ENCODE peak calls at places on chromosomes 6 and 20, in five cellular contexts. One of them, this sample, is unnamed. For H3K9me3, the result is how much of the 10 kb centered on the place peaks cover.

GRCh38 chr6:72553531-72554202 is 68.2 kb upstream of the KCNQ5 start:
- DNase-seq in mesenchymal stem cell: peak
- DNase-seq in neuronal stem cell: no peak
- DNase-seq in IMR-90: peak
- DNase-seq in H1: no peak
- DNase-seq in this sample: no peak

GRCh38 chr20:31943052-31943471 is 8.8 kb downstream of the PDRG1 start:
- DNase-seq in mesenchymal stem cell: no peak
- DNase-seq in neuronal stem cell: no peak
- DNase-seq in IMR-90: no peak
- DNase-seq in H1: no peak
- DNase-seq in this sample: no peak

GRCh38 chr6:115643762-115644161 is 416.9 kb downstream of the FRK start:
- DNase-seq in mesenchymal stem cell: peak
- DNase-seq in neuronal stem cell: no peak
- DNase-seq in IMR-90: peak
- DNase-seq in H1: no peak
- DNase-seq in this sample: no peak

GRCh38 chr20:19691125-19691524 is 66.9 kb upstream of the RIN2 start:
- DNase-seq in mesenchymal stem cell: no peak
- DNase-seq in neuronal stem cell: no peak
- DNase-seq in IMR-90: no peak
- DNase-seq in H1: no peak
- DNase-seq in this sample: no peak

GRCh38 chr20:1357921-1358671 is 29.2 kb upstream of the SDCBP2 start:
- DNase-seq in mesenchymal stem cell: no peak
- DNase-seq in neuronal stem cell: no peak
- DNase-seq in IMR-90: peak
- DNase-seq in H1: no peak
- DNase-seq in this sample: no peak

GRCh38 chr6:19803331-19804330 is 33.5 kb upstream of the ID4 start:
- DNase-seq in mesenchymal stem cell: peak
- DNase-seq in neuronal stem cell: no peak
- DNase-seq in IMR-90: peak
- DNase-seq in H1: no peak
- DNase-seq in this sample: no peak

GRCh38 chr20:13910492-13910891 is 79.9 kb downstream of the SEL1L2 start:
- DNase-seq in mesenchymal stem cell: no peak
- DNase-seq in neuronal stem cell: no peak
- DNase-seq in IMR-90: no peak
- DNase-seq in H1: no peak
- DNase-seq in this sample: no peak

GRCh38 chr20:6994452-6994851 is 227.0 kb downstream of the BMP2 start:
- DNase-seq in mesenchymal stem cell: peak
- DNase-seq in neuronal stem cell: no peak
- DNase-seq in IMR-90: no peak
- DNase-seq in H1: no peak
- DNase-seq in this sample: no peak

GRCh38 chr6:45477785-45478184 is 100.1 kb upstream of the SUPT3H start:
- DNase-seq in mesenchymal stem cell: no peak
- DNase-seq in neuronal stem cell: no peak
- DNase-seq in IMR-90: no peak
- DNase-seq in H1: no peak
- DNase-seq in this sample: no peak

GRCh38 chr6:148306287-148306686 is 36.4 kb upstream of the SASH1 start:
- DNase-seq in mesenchymal stem cell: no peak
- DNase-seq in neuronal stem cell: no peak
- DNase-seq in IMR-90: no peak
- DNase-seq in H1: no peak
- DNase-seq in this sample: no peak

GRCh38 chr6:35396991-35397390 is 54.6 kb downstream of the PPARD start:
- DNase-seq in mesenchymal stem cell: no peak
- DNase-seq in neuronal stem cell: no peak
- DNase-seq in IMR-90: peak
- DNase-seq in H1: no peak
- DNase-seq in this sample: no peak

GRCh38 chr20:37486186-37486999 is 34.7 kb upstream of the NNAT start:
- DNase-seq in mesenchymal stem cell: no peak
- DNase-seq in neuronal stem cell: no peak
- DNase-seq in IMR-90: no peak
- DNase-seq in H1: no peak
- DNase-seq in this sample: peak

GRCh38 chr6:26104457-26105108 is 17.4 kb downstream of the HFE start:
- DNase-seq in mesenchymal stem cell: no peak
- DNase-seq in neuronal stem cell: no peak
- DNase-seq in IMR-90: no peak
- DNase-seq in H1: no peak
- DNase-seq in this sample: peak

GRCh38 chr6:26215200-26216014 is 128.2 kb downstream of the HFE start:
- DNase-seq in mesenchymal stem cell: peak
- DNase-seq in neuronal stem cell: no peak
- DNase-seq in IMR-90: peak
- DNase-seq in H1: no peak
- DNase-seq in this sample: no peak

GRCh38 chr6:140602431-140602836 is 1228.0 kb upstream of the CITED2 start:
- DNase-seq in mesenchymal stem cell: no peak
- DNase-seq in neuronal stem cell: no peak
- DNase-seq in IMR-90: no peak
- DNase-seq in H1: no peak
- DNase-seq in this sample: no peak

GRCh38 chr6:112156694-112157093 is 69.3 kb downstream of the FAM229B start:
- DNase-seq in mesenchymal stem cell: no peak
- DNase-seq in neuronal stem cell: no peak
- DNase-seq in IMR-90: peak
- DNase-seq in H1: no peak
- DNase-seq in this sample: no peak

GRCh38 chr20:4999788-5000187 is 1.5 kb downstream of the SLC23A2 start:
- DNase-seq in mesenchymal stem cell: no peak
- DNase-seq in neuronal stem cell: no peak
- DNase-seq in IMR-90: no peak
- DNase-seq in H1: no peak
- DNase-seq in this sample: no peak

GRCh38 chr6:132341646-132342045 is 59.6 kb downstream of the MOXD1 start:
- DNase-seq in mesenchymal stem cell: no peak
- DNase-seq in neuronal stem cell: no peak
- DNase-seq in IMR-90: no peak
- DNase-seq in H1: no peak
- DNase-seq in this sample: no peak

GRCh38 chr6:4354181-4354580 is 218.8 kb upstream of the ECI2 start:
- DNase-seq in mesenchymal stem cell: no peak
- DNase-seq in neuronal stem cell: no peak
- DNase-seq in IMR-90: no peak
- DNase-seq in H1: no peak
- DNase-seq in this sample: no peak

GRCh38 chr6:47376930-47377329 is 67.2 kb upstream of the TNFRSF21 start:
- DNase-seq in mesenchymal stem cell: no peak
- DNase-seq in neuronal stem cell: no peak
- DNase-seq in IMR-90: no peak
- DNase-seq in H1: no peak
- DNase-seq in this sample: no peak

GRCh38 chr6:52362443-52363221 is 681 bp downstream of the PAQR8 start:
- DNase-seq in mesenchymal stem cell: peak
- DNase-seq in neuronal stem cell: peak
- DNase-seq in IMR-90: no peak
- DNase-seq in H1: no peak
- DNase-seq in this sample: peak

GRCh38 chr20:19397676-19398075 is 185.2 kb downstream of the SLC24A3 start:
- DNase-seq in mesenchymal stem cell: no peak
- DNase-seq in neuronal stem cell: no peak
- DNase-seq in IMR-90: no peak
- DNase-seq in H1: no peak
- DNase-seq in this sample: no peak

GRCh38 chr20:21714297-21715192 is 9.1 kb downstream of the PAX1 start:
- DNase-seq in mesenchymal stem cell: no peak
- DNase-seq in neuronal stem cell: no peak
- DNase-seq in IMR-90: no peak
- DNase-seq in H1: no peak
- DNase-seq in this sample: peak

GRCh38 chr6:40809627-40810026 is 222.5 kb upstream of the LRFN2 start:
- DNase-seq in mesenchymal stem cell: no peak
- DNase-seq in neuronal stem cell: no peak
- DNase-seq in IMR-90: no peak
- DNase-seq in H1: no peak
- DNase-seq in this sample: no peak

GRCh38 chr20:39445095-39445494 is 483.0 kb downstream of the DHX35 start:
- DNase-seq in mesenchymal stem cell: no peak
- DNase-seq in neuronal stem cell: no peak
- DNase-seq in IMR-90: no peak
- DNase-seq in H1: no peak
- DNase-seq in this sample: no peak

GRCh38 chr6:124854338-124854922 is 107.8 kb upstream of the RNF217 start:
- DNase-seq in mesenchymal stem cell: no peak
- DNase-seq in neuronal stem cell: no peak
- DNase-seq in IMR-90: no peak
- DNase-seq in H1: no peak
- DNase-seq in this sample: no peak

GRCh38 chr20:62060631-62061541 is 4.8 kb downstream of the TAF4 start:
- DNase-seq in mesenchymal stem cell: no peak
- DNase-seq in neuronal stem cell: no peak
- DNase-seq in IMR-90: no peak
- DNase-seq in H1: no peak
- DNase-seq in this sample: no peak

GRCh38 chr6:137111296-137112066 is 62.0 kb downstream of the IL22RA2 start:
- DNase-seq in mesenchymal stem cell: no peak
- DNase-seq in neuronal stem cell: no peak
- DNase-seq in IMR-90: no peak
- DNase-seq in H1: no peak
- DNase-seq in this sample: no peak

GRCh38 chr6:101001012-101001411 is 119.9 kb upstream of the ASCC3 start:
- DNase-seq in mesenchymal stem cell: no peak
- DNase-seq in neuronal stem cell: no peak
- DNase-seq in IMR-90: no peak
- DNase-seq in H1: no peak
- DNase-seq in this sample: no peak

GRCh38 chr6:144955853-144956252 is 670.7 kb downstream of the UTRN start:
- DNase-seq in mesenchymal stem cell: peak
- DNase-seq in neuronal stem cell: no peak
- DNase-seq in IMR-90: peak
- DNase-seq in H1: no peak
- DNase-seq in this sample: no peak

DNA sequence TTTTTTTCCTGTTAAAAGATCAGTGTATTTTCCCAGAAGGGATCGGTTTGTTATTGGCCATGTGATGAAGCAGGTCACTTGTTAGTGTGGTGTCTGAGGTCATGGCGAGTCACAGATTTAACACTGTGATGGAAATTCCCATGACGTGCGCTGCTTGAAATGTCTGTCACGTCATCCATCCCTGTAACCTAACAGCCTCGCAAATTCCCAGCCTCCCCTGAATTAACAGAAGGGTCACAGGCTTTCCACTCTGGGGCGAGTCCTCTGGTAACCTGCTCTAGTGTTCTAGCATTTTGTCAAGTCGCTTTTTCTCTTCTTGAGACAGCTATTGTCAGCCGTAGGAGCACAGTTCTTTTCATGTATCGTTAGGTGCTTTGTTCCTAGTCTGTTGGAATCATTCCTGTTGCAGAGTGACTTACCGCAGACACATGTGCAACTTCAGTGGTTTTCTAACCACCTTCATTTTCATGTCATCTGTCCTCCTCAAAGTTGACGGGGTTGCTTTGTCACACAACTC is 137.2 kb downstream of the MAP3K4 start:
- DNase-seq in mesenchymal stem cell: peak
- DNase-seq in neuronal stem cell: no peak
- DNase-seq in IMR-90: peak
- DNase-seq in H1: no peak
- DNase-seq in this sample: no peak
- H3K9ac ChIP-seq in mesenchymal stem cell: no peak
- H3K9ac ChIP-seq in neuronal stem cell: no peak
- H3K9ac ChIP-seq in IMR-90: no peak
- H3K9ac ChIP-seq in H1: no peak
- H3K9ac ChIP-seq in this sample: no peak

DNA sequence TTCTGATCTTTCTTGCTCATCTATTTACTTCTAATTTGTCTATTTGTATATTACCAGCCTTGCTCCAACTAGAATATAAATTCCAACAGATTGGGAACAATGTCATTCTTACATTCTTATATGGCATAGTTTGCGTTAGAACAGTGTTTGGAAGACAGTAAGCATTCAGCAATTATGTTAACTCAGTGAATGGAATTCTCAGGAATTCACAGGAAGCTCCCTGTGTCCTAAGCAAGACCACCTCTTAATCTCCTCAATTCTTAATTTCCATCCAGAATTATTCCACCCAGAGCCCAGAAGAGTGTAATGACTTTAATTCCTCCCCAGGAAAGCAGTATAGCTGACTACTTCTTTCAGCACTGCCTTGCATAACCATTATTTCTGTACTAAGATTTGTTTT is 18.2 kb upstream of the HS3ST5 start:
- DNase-seq in mesenchymal stem cell: no peak
- DNase-seq in neuronal stem cell: no peak
- DNase-seq in IMR-90: no peak
- DNase-seq in H1: no peak
- DNase-seq in this sample: no peak
- H2BK15ac ChIP-seq in mesenchymal stem cell: no peak
- H2BK15ac ChIP-seq in neuronal stem cell: no peak
- H2BK15ac ChIP-seq in IMR-90: no peak
- H2BK15ac ChIP-seq in H1: no peak
- H2BK15ac ChIP-seq in this sample: no peak

GRCh38 chr20:58853976-58854637 is 1.6 kb downstream of the GNAS start:
- DNase-seq in mesenchymal stem cell: no peak
- DNase-seq in neuronal stem cell: no peak
- DNase-seq in IMR-90: no peak
- DNase-seq in H1: no peak
- DNase-seq in this sample: no peak

GRCh38 chr20:58852559-58853271 is at the start of gene GNAS:
- DNase-seq in mesenchymal stem cell: peak
- DNase-seq in neuronal stem cell: peak
- DNase-seq in IMR-90: peak
- DNase-seq in H1: peak
- DNase-seq in this sample: peak

GRCh38 chr20:58855506-58856314 is 3.2 kb downstream of the GNAS start:
- DNase-seq in mesenchymal stem cell: no peak
- DNase-seq in neuronal stem cell: no peak
- DNase-seq in IMR-90: no peak
- DNase-seq in H1: no peak
- DNase-seq in this sample: no peak

GRCh38 chr20:58853466-58853865 is 950 bp downstream of the GNAS start:
- DNase-seq in mesenchymal stem cell: no peak
- DNase-seq in neuronal stem cell: no peak
- DNase-seq in IMR-90: no peak
- DNase-seq in H1: no peak
- DNase-seq in this sample: no peak

GRCh38 chr20:58854638-58855471 is 2.3 kb downstream of the GNAS start:
- DNase-seq in mesenchymal stem cell: no peak
- DNase-seq in neuronal stem cell: no peak
- DNase-seq in IMR-90: no peak
- DNase-seq in H1: no peak
- DNase-seq in this sample: peak
- H3K9me3 ChIP-seq in mesenchymal stem cell: under half
- H3K9me3 ChIP-seq in neuronal stem cell: under half
- H3K9me3 ChIP-seq in IMR-90: under half
- H3K9me3 ChIP-seq in H1: under half
- H3K9me3 ChIP-seq in this sample: under half

DNA sequence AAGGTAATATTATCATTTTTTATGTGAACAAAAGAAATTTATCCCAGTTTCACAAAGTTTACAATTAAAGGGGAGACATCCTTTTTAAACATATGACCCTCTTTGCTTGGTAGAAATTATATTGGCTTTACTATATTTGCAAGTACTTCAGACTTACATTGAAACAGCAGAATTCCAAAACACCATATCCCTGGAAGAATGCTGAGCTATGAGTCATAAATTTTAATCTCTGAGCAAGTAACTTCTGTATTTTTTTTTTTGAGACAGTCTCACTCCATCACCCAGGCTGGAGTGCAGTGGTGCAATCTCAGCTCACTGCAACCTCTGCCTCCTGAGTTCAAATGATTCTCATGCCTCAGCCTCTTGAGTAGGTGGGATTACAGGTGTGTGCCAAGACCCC is 240.4 kb downstream of the TBC1D32 start:
- DNase-seq in mesenchymal stem cell: peak
- DNase-seq in neuronal stem cell: no peak
- DNase-seq in IMR-90: peak
- DNase-seq in H1: no peak
- DNase-seq in this sample: no peak
- H3K9ac ChIP-seq in mesenchymal stem cell: no peak
- H3K9ac ChIP-seq in neuronal stem cell: no peak
- H3K9ac ChIP-seq in IMR-90: no peak
- H3K9ac ChIP-seq in H1: no peak
- H3K9ac ChIP-seq in this sample: no peak

This sample was measured in H9.